ENCODE peak calls at places on chromosome 2, in eight cellular contexts. R, Q, Z, J, D, H, Y and V are unnamed samples.

GRCh38 chr2:160269365-160269764 is 69.3 kb upstream of the ITGB6 start:
- DNase-seq in R (no peak), Q (no peak), Z (no peak), J (no peak), D (no peak), H (no peak), Y (no peak), V (no peak)

GRCh38 chr2:222919841-222920609 is 59.2 kb downstream of the ACSL3 start:
- DNase-seq in R (no peak), Q (no peak), Z (no peak), J (no peak), D (no peak), H (no peak), Y (no peak), V (no peak)

GRCh38 chr2:195477248-195477995 is 179.6 kb upstream of the SLC39A10 start:
- DNase-seq in R (no peak), Q (no peak), Z (no peak), J (no peak), D (no peak), H (no peak), Y (no peak), V (no peak)

GRCh38 chr2:211364911-211365310 is 808.5 kb downstream of the CPS1 start:
- DNase-seq in R (no peak), Q (no peak), Z (no peak), J (no peak), D (no peak), H (no peak), Y (no peak), V (no peak)

GRCh38 chr2:190903693-190904450 is 23.3 kb downstream of the GLS start:
- DNase-seq in R (no peak), Q (no peak), Z (no peak), J (no peak), D (no peak), H (no peak), Y (no peak), V (no peak)

GRCh38 chr2:234273887-234274584 is 222.8 kb downstream of the ARL4C start:
- DNase-seq in R (no peak), Q (no peak), Z (no peak), J (no peak), D (no peak), H (no peak), Y (no peak), V (no peak)

GRCh38 chr2:61970807-61971556 is 65.5 kb downstream of the COMMD1 start:
- DNase-seq in R (no peak), Q (no peak), Z (no peak), J (no peak), D (no peak), H (no peak), Y (no peak), V (no peak)

GRCh38 chr2:235106874-235107639 is 155.2 kb downstream of the SH3BP4 start:
- DNase-seq in R (peak), Q (peak), Z (no peak), J (peak), D (peak), H (peak), Y (peak), V (peak)

GRCh38 chr2:144472046-144472412 is 47.9 kb downstream of the ZEB2 start:
- DNase-seq in R (no peak), Q (no peak), Z (no peak), J (no peak), D (no peak), H (no peak), Y (no peak), V (no peak)

GRCh38 chr2:240642061-240642805 is 17.0 kb downstream of the GPR35 start:
- DNase-seq in R (peak), Q (peak), Z (no peak), J (no peak), D (peak), H (no peak), Y (no peak), V (no peak)

GRCh38 chr2:238407566-238407965 is 19.2 kb upstream of the ASB1 start:
- DNase-seq in R (no peak), Q (no peak), Z (no peak), J (no peak), D (no peak), H (no peak), Y (no peak), V (no peak)

GRCh38 chr2:200863655-200864205 is 728 bp downstream of the CLK1 start:
- DNase-seq in R (no peak), Q (no peak), Z (no peak), J (peak), D (no peak), H (peak), Y (no peak), V (no peak)

GRCh38 chr2:41965886-41966285 is 81.9 kb upstream of the PKDCC start:
- DNase-seq in R (no peak), Q (peak), Z (peak), J (peak), D (no peak), H (no peak), Y (no peak), V (no peak)

GRCh38 chr2:41965173-41965875 is 82.5 kb upstream of the PKDCC start:
- DNase-seq in R (no peak), Q (no peak), Z (no peak), J (no peak), D (no peak), H (no peak), Y (no peak), V (no peak)

GRCh38 chr2:41966431-41966893 is 81.4 kb upstream of the PKDCC start:
- DNase-seq in R (peak), Q (peak), Z (peak), J (peak), D (no peak), H (peak), Y (peak), V (no peak)

GRCh38 chr2:41962912-41963652 is 84.7 kb upstream of the PKDCC start:
- DNase-seq in R (no peak), Q (no peak), Z (no peak), J (no peak), D (no peak), H (no peak), Y (no peak), V (no peak)

GRCh38 chr2:41963661-41964525 is 83.9 kb upstream of the PKDCC start:
- DNase-seq in R (no peak), Q (peak), Z (no peak), J (peak), D (peak), H (peak), Y (no peak), V (no peak)
- TF ChIP-seq EP300 in R (no peak), Q (peak), Z (no peak), J (no peak), D (peak), H (no peak), Y (no peak), V (no peak)

GRCh38 chr2:118849226-118850170 is 2.0 kb upstream of the EN1 start:
- DNase-seq in R (no peak), Q (no peak), Z (no peak), J (no peak), D (no peak), H (no peak), Y (no peak), V (no peak)

GRCh38 chr2:118850171-118850900 is 2.9 kb upstream of the EN1 start:
- DNase-seq in R (no peak), Q (no peak), Z (no peak), J (no peak), D (no peak), H (no peak), Y (no peak), V (no peak)

GRCh38 chr2:118852605-118853128 is 5.2 kb upstream of the EN1 start:
- DNase-seq in R (no peak), Q (no peak), Z (no peak), J (no peak), D (peak), H (no peak), Y (no peak), V (no peak)

GRCh38 chr2:118851650-118852049 is 4.2 kb upstream of the EN1 start:
- DNase-seq in R (peak), Q (no peak), Z (no peak), J (no peak), D (no peak), H (no peak), Y (no peak), V (no peak)

GRCh38 chr2:118850901-118851268 is 3.4 kb upstream of the EN1 start:
- DNase-seq in R (no peak), Q (no peak), Z (no peak), J (no peak), D (no peak), H (no peak), Y (no peak), V (no peak)
- TF ChIP-seq EP300 in R (no peak), Q (no peak), Z (no peak), J (no peak), D (no peak), H (no peak), Y (no peak), V (no peak)

GRCh38 chr2:156852210-156852609 is 405.3 kb upstream of the GALNT5 start:
- DNase-seq in R (no peak), Q (no peak), Z (no peak), J (no peak), D (no peak), H (no peak), Y (no peak), V (no peak)
- TF ChIP-seq EP300 in R (no peak), Q (no peak), Z (no peak), J (no peak), D (no peak), H (no peak), Y (no peak), V (no peak)

GRCh38 chr2:157787364-157787938 is 88.7 kb downstream of the ACVR1 start:
- DNase-seq in R (no peak), Q (no peak), Z (no peak), J (no peak), D (no peak), H (no peak), Y (no peak), V (no peak)

GRCh38 chr2:157785866-157786662 is 90.1 kb downstream of the ACVR1 start:
- DNase-seq in R (no peak), Q (no peak), Z (no peak), J (no peak), D (no peak), H (no peak), Y (no peak), V (no peak)

GRCh38 chr2:157788201-157788600 is 87.9 kb downstream of the ACVR1 start:
- DNase-seq in R (no peak), Q (no peak), Z (no peak), J (no peak), D (no peak), H (no peak), Y (no peak), V (no peak)

GRCh38 chr2:157785200-157785599 is 90.9 kb downstream of the ACVR1 start:
- DNase-seq in R (no peak), Q (no peak), Z (no peak), J (no peak), D (no peak), H (no peak), Y (no peak), V (no peak)

DNA sequence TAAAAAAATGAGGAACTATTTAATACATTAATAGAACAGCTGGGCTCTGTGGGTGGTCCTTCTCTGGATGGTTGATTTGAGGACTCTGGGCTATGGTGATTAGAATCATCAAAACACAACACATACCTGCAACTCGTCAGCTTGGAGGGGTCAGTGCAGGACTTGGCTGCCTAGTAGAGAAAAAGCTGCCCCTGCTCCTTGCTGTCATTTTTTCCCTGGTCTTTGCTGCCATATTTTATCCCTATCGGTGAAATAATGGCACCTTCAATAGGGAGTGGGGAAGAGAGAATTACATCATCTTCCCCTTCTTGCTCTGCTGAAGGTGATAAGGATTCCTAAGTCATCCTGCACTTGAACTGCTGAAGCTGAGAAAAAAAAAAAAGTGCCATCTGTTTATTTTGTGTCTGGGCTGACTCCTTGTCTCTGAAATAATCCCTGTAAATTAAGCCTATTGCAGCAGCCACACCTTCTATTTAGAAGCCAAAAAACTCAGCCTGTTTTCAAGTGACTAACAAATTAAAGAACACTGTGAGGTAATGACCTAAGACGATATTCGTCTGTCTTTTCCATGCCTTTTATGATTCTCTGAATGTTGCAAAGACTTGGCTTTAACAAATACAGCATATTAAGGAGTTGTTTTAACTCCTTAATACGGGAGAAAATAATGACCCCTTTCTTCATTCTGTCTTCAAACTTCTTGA is 89.3 kb downstream of the ACVR1 start:
- DNase-seq in R (no peak), Q (no peak), Z (no peak), J (no peak), D (no peak), H (no peak), Y (no peak), V (no peak)
- TF ChIP-seq EP300 in R (no peak), Q (no peak), Z (no peak), J (no peak), D (no peak), H (no peak), Y (no peak), V (no peak)